ENCODE peak calls at places on chromosomes 3 and 15, in six cellular contexts. C is AG04450; Y is activated CD4-positive, alpha-beta T cell treated with anti-CD3 and anti-CD28 coated beads, Interleukin-2, amount 50 U/mL, for 48 hours; S is ureter; D is aorta; P is astrocyte. M is an unnamed sample.

GRCh38 chr3:71456155-71456554 is 127.4 kb downstream of the FOXP1 start:
- DNase-seq in C (no peak), Y (no peak), S (no peak), D (no peak), P (no peak), M (no peak)

GRCh38 chr3:134644731-134645514 is 5.9 kb downstream of the KY start:
- DNase-seq in C (no peak), Y (no peak), S (no peak), D (no peak), P (no peak), M (peak)

GRCh38 chr3:27193056-27193455 is 176.1 kb downstream of the NEK10 start:
- DNase-seq in C (no peak), Y (no peak), S (no peak), D (no peak), P (peak), M (no peak)

GRCh38 chr3:88713233-88713691 is 394.2 kb upstream of the EPHA3 start:
- DNase-seq in C (no peak), Y (no peak), S (no peak), D (no peak), P (peak), M (no peak)

GRCh38 chr3:100041328-100041749 is 73.0 kb downstream of the FILIP1L start:
- DNase-seq in C (peak), Y (no peak), S (no peak), D (no peak), P (peak), M (no peak)

GRCh38 chr3:66498718-66499611 is 1.9 kb downstream of the LRIG1 start:
- DNase-seq in C (no peak), Y (no peak), S (no peak), D (peak), P (peak), M (peak)

GRCh38 chr15:59541750-59542149 is 69.8 kb upstream of the GCNT3 start:
- DNase-seq in C (no peak), Y (no peak), S (no peak), D (no peak), P (no peak), M (no peak)

GRCh38 chr3:110811050-110811449 is 260.6 kb upstream of the NECTIN3 start:
- DNase-seq in C (no peak), Y (no peak), S (no peak), D (no peak), P (peak), M (no peak)

GRCh38 chr3:125644036-125645025 is 49.0 kb upstream of the OSBPL11 start:
- DNase-seq in C (no peak), Y (no peak), S (no peak), D (no peak), P (no peak), M (peak)

GRCh38 chr3:23455775-23456174 is 252.6 kb downstream of the UBE2E2 start:
- DNase-seq in C (peak), Y (no peak), S (no peak), D (no peak), P (peak), M (no peak)

GRCh38 chr15:34725565-34725964 is 29.2 kb downstream of the GJD2 start:
- DNase-seq in C (no peak), Y (no peak), S (no peak), D (no peak), P (peak), M (no peak)

GRCh38 chr15:39621210-39621609 is 40.3 kb downstream of the THBS1 start:
- DNase-seq in C (no peak), Y (no peak), S (no peak), D (no peak), P (no peak), M (no peak)

GRCh38 chr15:101014276-101014675 is 95.1 kb downstream of the LRRK1 start:
- DNase-seq in C (no peak), Y (no peak), S (no peak), D (no peak), P (no peak), M (no peak)

GRCh38 chr15:58425185-58425584 is 6.6 kb upstream of the LIPC start:
- DNase-seq in C (no peak), Y (no peak), S (no peak), D (no peak), P (no peak), M (no peak)

GRCh38 chr15:27399236-27399635 is 428.3 kb downstream of the GABRG3 start:
- DNase-seq in C (no peak), Y (no peak), S (no peak), D (no peak), P (no peak), M (no peak)

GRCh38 chr15:85772668-85773067 is 22.1 kb downstream of the KLHL25 start:
- DNase-seq in C (no peak), Y (no peak), S (peak), D (no peak), P (no peak), M (peak)

GRCh38 chr15:94125131-94125530 is 106.2 kb upstream of the MCTP2 start:
- DNase-seq in C (peak), Y (no peak), S (no peak), D (no peak), P (no peak), M (no peak)

GRCh38 chr3:45779746-45780735 is 16.3 kb downstream of the SLC6A20 start:
- DNase-seq in C (no peak), Y (no peak), S (no peak), D (no peak), P (no peak), M (no peak)

GRCh38 chr3:105906834-105907233 is 38.0 kb upstream of the CBLB start:
- DNase-seq in C (peak), Y (no peak), S (no peak), D (peak), P (peak), M (no peak)

GRCh38 chr3:9769426-9770275 is at the start of gene CAMK1:
- DNase-seq in C (no peak), Y (peak), S (peak), D (peak), P (peak), M (peak)

GRCh38 chr3:47007482-47008257 is 28.2 kb downstream of the NBEAL2 start:
- DNase-seq in C (no peak), Y (no peak), S (peak), D (no peak), P (no peak), M (no peak)

GRCh38 chr15:74787251-74788041 is 5.6 kb downstream of the CSK start:
- DNase-seq in C (peak), Y (peak), S (peak), D (peak), P (peak), M (peak)

GRCh38 chr3:23442598-23443383 is 239.7 kb downstream of the UBE2E2 start:
- DNase-seq in C (no peak), Y (no peak), S (no peak), D (no peak), P (peak), M (no peak)

GRCh38 chr15:52228928-52229327 is 37.7 kb upstream of the GNB5 start:
- DNase-seq in C (no peak), Y (no peak), S (peak), D (no peak), P (no peak), M (no peak)

GRCh38 chr3:356947-357346 is 160.4 kb downstream of the CHL1 start:
- DNase-seq in C (no peak), Y (no peak), S (no peak), D (no peak), P (peak), M (no peak)

GRCh38 chr3:62926494-62926893 is 51.3 kb upstream of the CADPS start:
- DNase-seq in C (no peak), Y (no peak), S (no peak), D (no peak), P (no peak), M (no peak)

GRCh38 chr3:183278479-183279088 is 25.5 kb downstream of the B3GNT5 start:
- DNase-seq in C (no peak), Y (no peak), S (no peak), D (no peak), P (peak), M (no peak)

GRCh38 chr15:71448688-71449114 is 333.4 kb downstream of the THSD4 start:
- DNase-seq in C (no peak), Y (no peak), S (peak), D (no peak), P (peak), M (no peak)

GRCh38 chr15:60656041-60656440 is 177.1 kb upstream of the ICE2 start:
- DNase-seq in C (no peak), Y (no peak), S (no peak), D (no peak), P (no peak), M (no peak)

GRCh38 chr3:137205394-137206060 is 247.7 kb downstream of the IL20RB start:
- DNase-seq in C (no peak), Y (no peak), S (no peak), D (no peak), P (no peak), M (no peak)

GRCh38 chr3:118863731-118864322 is 170.8 kb downstream of the IGSF11 start:
- DNase-seq in C (no peak), Y (no peak), S (no peak), D (no peak), P (no peak), M (no peak)

GRCh38 chr3:14771593-14772497 is 46.9 kb upstream of the FGD5 start:
- DNase-seq in C (no peak), Y (no peak), S (peak), D (no peak), P (no peak), M (no peak)

GRCh38 chr3:36695769-36696137 is 68.6 kb downstream of the DCLK3 start:
- DNase-seq in C (peak), Y (no peak), S (no peak), D (no peak), P (peak), M (no peak)

GRCh38 chr15:56913241-56913640 is 5.2 kb upstream of the TCF12 start:
- DNase-seq in C (no peak), Y (no peak), S (no peak), D (no peak), P (no peak), M (no peak)